ENCODE peak calls at places on chromosomes 16 and 17, in ten cellular contexts. P, S, U, F, K, Z, G, C, Y and N are unnamed samples. For H3K4me1 and H3K27me3, the result is how much of the 10 kb centered on the place peaks cover.

GRCh38 chr16:32116080-32116479 is 137.0 kb upstream of the TP53TG3D start:
- DNase-seq in F (peak), G (no peak), P (peak), U (no peak), K (no peak), C (peak), S (no peak), Z (no peak), Y (no peak), N (no peak)

GRCh38 chr16:50839356-50839755 is 97.5 kb downstream of the CYLD start:
- DNase-seq in G (no peak), C (no peak), K (no peak), P (no peak), F (no peak), S (no peak), U (no peak), Y (no peak), Z (no peak), N (no peak)

GRCh38 chr17:81481815-81482505 is 30.6 kb downstream of the ACTG1 start:
- DNase-seq in F (no peak), P (no peak), K (no peak), Z (no peak), G (no peak), U (no peak), S (no peak), C (no peak), Y (no peak), N (no peak)

GRCh38 chr17:70278846-70279465 is 109.6 kb downstream of the KCNJ2 start:
- DNase-seq in Y (no peak), F (no peak), K (no peak), C (no peak), G (no peak), Z (no peak), P (no peak), U (no peak), S (no peak), N (no peak)

GRCh38 chr17:2170023-2170422 is 115.1 kb downstream of the HIC1 start:
- DNase-seq in G (no peak), Z (no peak), U (no peak), K (no peak), Y (no peak), C (no peak), F (no peak), S (peak), P (no peak), N (no peak)

GRCh38 chr17:33233855-33234228 is 59.3 kb downstream of the ASIC2 start:
- DNase-seq in Z (peak), S (peak), U (no peak), Y (no peak), G (peak), F (no peak), K (peak), C (no peak), P (no peak), N (peak)

GRCh38 chr16:1923299-1924034 is 5.3 kb upstream of the HS3ST6 start:
- DNase-seq in U (no peak), Y (no peak), C (no peak), P (peak), G (no peak), K (no peak), S (peak), Z (no peak), F (peak), N (no peak)

GRCh38 chr16:68668266-68668665 is 23.2 kb downstream of the CDH3 start:
- DNase-seq in K (no peak), C (no peak), U (no peak), Z (no peak), P (no peak), G (no peak), F (no peak), Y (no peak), S (no peak), N (no peak)

GRCh38 chr17:9897569-9897968 is 7.5 kb downstream of the RCVRN start:
- DNase-seq in Y (no peak), C (no peak), Z (no peak), G (no peak), K (no peak), P (no peak), S (no peak), U (no peak), F (no peak), N (no peak)

GRCh38 chr16:54934536-54935410 is 4.1 kb downstream of the IRX5 start:
- DNase-seq in G (no peak), C (no peak), S (no peak), Z (no peak), Y (peak), U (no peak), K (peak), F (peak), P (no peak), N (peak)

GRCh38 chr16:82071421-82071820 is 36.4 kb downstream of the HSD17B2 start:
- DNase-seq in U (no peak), Z (no peak), F (no peak), P (no peak), S (no peak), G (no peak), C (no peak), K (no peak), Y (no peak), N (no peak)

GRCh38 chr17:77186141-77186604 is 45.4 kb downstream of the SEC14L1 start:
- DNase-seq in Z (peak), F (no peak), G (peak), K (no peak), C (peak), U (peak), P (no peak), S (no peak), Y (peak), N (no peak)

GRCh38 chr17:60514053-60514452 is 12.0 kb downstream of the APPBP2 start:
- DNase-seq in G (no peak), Y (no peak), S (no peak), P (no peak), Z (no peak), F (no peak), U (no peak), C (no peak), K (no peak), N (no peak)

GRCh38 chr17:6800422-6801027 is 24.5 kb downstream of the FBXO39 start:
- DNase-seq in Y (no peak), G (no peak), S (no peak), F (no peak), C (no peak), K (no peak), Z (no peak), P (no peak), U (no peak), N (no peak)

GRCh38 chr17:64231567-64232141 is 31.4 kb downstream of the TEX2 start:
- DNase-seq in C (no peak), K (no peak), S (no peak), Z (no peak), F (no peak), Y (no peak), U (no peak), P (no peak), G (no peak), N (no peak)

GRCh38 chr17:10034719-10035475 is 129.8 kb upstream of the RCVRN start:
- DNase-seq in Z (no peak), S (no peak), Y (no peak), P (no peak), U (no peak), F (peak), C (no peak), G (no peak), K (no peak), N (no peak)

GRCh38 chr17:67819722-67820121 is 5.6 kb upstream of the BPTF start:
- DNase-seq in Y (no peak), U (no peak), F (no peak), S (no peak), P (no peak), Z (no peak), G (no peak), C (no peak), K (no peak), N (no peak)

GRCh38 chr17:57751348-57751970 is 6.4 kb upstream of the CCDC182 start:
- DNase-seq in U (no peak), S (no peak), P (no peak), Y (no peak), G (no peak), Z (no peak), C (no peak), F (no peak), K (no peak), N (no peak)

GRCh38 chr17:62064791-62065563 is at the start of gene MED13:
- DNase-seq in U (peak), C (peak), P (peak), F (peak), K (peak), Z (peak), Y (peak), S (peak), G (peak), N (peak)

GRCh38 chr17:33234930-33235685 is 58.0 kb downstream of the ASIC2 start:
- DNase-seq in Z (peak), U (peak), K (peak), F (peak), G (peak), C (no peak), P (no peak), Y (peak), S (peak), N (peak)

GRCh38 chr16:73447850-73448249 is 399.9 kb upstream of the ZFHX3 start:
- DNase-seq in C (no peak), Z (no peak), F (no peak), U (no peak), K (no peak), S (no peak), Y (no peak), G (no peak), P (no peak), N (no peak)

GRCh38 chr17:57557793-57558681 is 187.1 kb downstream of the CCDC182 start:
- DNase-seq in U (no peak), Z (no peak), P (no peak), C (no peak), S (no peak), G (no peak), K (no peak), Y (no peak), F (peak), N (no peak)

GRCh38 chr16:58519707-58520106 is 4.4 kb downstream of the SETD6 start:
- DNase-seq in K (no peak), G (no peak), S (no peak), U (no peak), C (no peak), F (no peak), Z (no peak), Y (no peak), P (no peak), N (no peak)

GRCh38 chr16:9787717-9788116 is 394.5 kb downstream of the GRIN2A start:
- DNase-seq in U (no peak), F (no peak), Y (peak), S (no peak), G (no peak), K (no peak), P (peak), C (no peak), Z (no peak), N (no peak)
- H3K27ac ChIP-seq in U (no peak), F (no peak), Y (no peak), S (no peak), G (no peak), K (no peak), P (no peak), C (no peak), Z (no peak), N (no peak)

GRCh38 chr16:2966803-2967184 is 2.4 kb upstream of the PAQR4 start:
- DNase-seq in S (peak), Y (no peak), G (no peak), C (peak), U (peak), K (no peak), P (no peak), F (no peak), Z (no peak), N (no peak)
- H3K4me1 ChIP-seq in S (half or more), Y (under half), G (under half), C (under half), U (half or more), K (under half), P (half or more), F (under half), Z (under half), N (under half)

DNA sequence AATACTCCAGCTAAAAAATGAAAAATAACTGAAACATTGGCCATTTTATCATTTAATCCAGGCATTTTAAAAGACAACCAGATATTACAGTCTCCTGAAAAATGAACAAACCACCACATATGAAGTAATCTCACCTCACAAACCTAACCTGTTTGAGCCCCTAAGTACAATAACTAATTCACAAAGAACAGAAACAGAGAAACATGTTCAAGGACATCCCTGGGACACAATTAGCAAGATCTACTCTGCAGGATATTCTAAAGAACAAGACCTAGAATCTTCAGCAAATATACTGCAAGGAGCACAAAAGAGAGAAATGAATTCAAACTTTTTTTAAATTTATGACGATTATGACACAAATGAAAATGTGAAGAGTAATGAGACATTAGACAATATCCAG is 50.8 kb upstream of the ANKFY1 start:
- DNase-seq in P (no peak), U (no peak), F (no peak), C (no peak), K (no peak), Z (no peak), S (no peak), G (no peak), Y (no peak), N (no peak)
- H3K27me3 ChIP-seq in P (under half), U (under half), F (under half), C (under half), K (under half), Z (under half), S (under half), G (under half), Y (under half), N (under half)

GRCh38 chr16:70526403-70526802 is 2.8 kb downstream of the SF3B3 start:
- DNase-seq in F (no peak), S (no peak), Y (no peak), G (no peak), K (no peak), C (no peak), Z (no peak), U (no peak), P (no peak), N (no peak)
- H3K27ac ChIP-seq in F (no peak), S (no peak), Y (no peak), G (no peak), K (no peak), C (no peak), Z (no peak), U (no peak), P (peak), N (no peak)

DNA sequence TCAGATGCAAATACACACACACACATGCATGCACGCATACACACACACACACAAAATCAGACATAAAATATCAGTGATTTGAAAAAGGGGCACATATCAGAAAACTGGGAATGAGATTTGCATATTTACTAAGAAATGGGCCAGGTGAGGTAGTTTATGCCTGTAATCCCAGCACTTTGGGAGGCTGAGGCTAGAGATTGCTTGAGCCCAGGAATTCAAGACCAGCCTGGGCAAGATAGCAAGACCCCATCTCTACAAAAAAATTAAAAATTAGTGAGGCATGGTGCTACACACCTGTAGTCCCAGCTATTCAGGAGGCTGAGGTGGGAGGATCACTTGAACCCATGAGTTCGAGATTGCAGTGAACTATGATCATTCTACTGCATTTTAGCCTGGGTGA is 22.4 kb upstream of the PNPO start:
- DNase-seq in P (no peak), K (no peak), G (no peak), F (no peak), Z (no peak), S (no peak), Y (no peak), U (no peak), C (no peak), N (no peak)
- H3K4me1 ChIP-seq in P (under half), K (under half), G (under half), F (under half), Z (under half), S (under half), Y (under half), U (under half), C (under half), N (under half)

DNA sequence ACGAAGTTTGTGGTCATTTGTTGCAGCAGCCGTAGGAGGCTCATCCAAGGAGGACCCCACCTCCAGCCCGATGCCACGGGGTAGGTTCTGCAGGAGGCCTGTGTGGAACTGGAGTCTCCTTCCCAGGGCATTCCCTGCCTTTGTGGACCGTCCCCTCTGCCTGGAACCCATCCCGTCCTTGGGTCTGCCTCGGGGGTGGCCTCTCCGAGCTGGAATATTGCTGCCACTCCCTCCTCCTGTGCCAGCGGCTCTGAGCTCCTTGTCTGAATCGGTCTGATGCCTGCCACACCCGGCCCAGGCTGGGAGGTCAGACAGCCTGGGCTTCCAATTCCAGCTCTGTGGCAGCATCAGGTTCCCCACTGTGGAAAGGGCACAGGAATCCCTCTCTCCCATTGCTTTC is 18.8 kb downstream of the DOC2B start:
- DNase-seq in P (no peak), G (no peak), Y (no peak), K (no peak), S (no peak), Z (no peak), F (no peak), C (no peak), U (peak), N (no peak)
- H3K27me3 ChIP-seq in P (under half), G (under half), Y (under half), K (under half), S (under half), Z (under half), F (under half), C (under half), U (under half), N (under half)

GRCh38 chr16:85654251-85655115 is 34.3 kb downstream of the GINS2 start:
- DNase-seq in Y (no peak), S (no peak), G (no peak), C (no peak), U (no peak), Z (peak), K (no peak), F (no peak), P (no peak), N (no peak)

GRCh38 chr16:85650864-85651811 is 37.6 kb downstream of the GINS2 start:
- DNase-seq in Z (peak), G (peak), U (peak), K (no peak), C (no peak), P (no peak), Y (peak), F (no peak), S (no peak), N (no peak)

GRCh38 chr16:85651822-85652430 is 36.8 kb downstream of the GINS2 start:
- DNase-seq in Z (peak), G (peak), Y (peak), U (no peak), S (no peak), F (peak), P (no peak), C (no peak), K (no peak), N (no peak)

GRCh38 chr16:85653226-85653917 is 35.4 kb downstream of the GINS2 start:
- DNase-seq in F (no peak), U (no peak), Z (peak), P (no peak), G (no peak), C (no peak), K (no peak), Y (no peak), S (no peak), N (no peak)

DNA sequence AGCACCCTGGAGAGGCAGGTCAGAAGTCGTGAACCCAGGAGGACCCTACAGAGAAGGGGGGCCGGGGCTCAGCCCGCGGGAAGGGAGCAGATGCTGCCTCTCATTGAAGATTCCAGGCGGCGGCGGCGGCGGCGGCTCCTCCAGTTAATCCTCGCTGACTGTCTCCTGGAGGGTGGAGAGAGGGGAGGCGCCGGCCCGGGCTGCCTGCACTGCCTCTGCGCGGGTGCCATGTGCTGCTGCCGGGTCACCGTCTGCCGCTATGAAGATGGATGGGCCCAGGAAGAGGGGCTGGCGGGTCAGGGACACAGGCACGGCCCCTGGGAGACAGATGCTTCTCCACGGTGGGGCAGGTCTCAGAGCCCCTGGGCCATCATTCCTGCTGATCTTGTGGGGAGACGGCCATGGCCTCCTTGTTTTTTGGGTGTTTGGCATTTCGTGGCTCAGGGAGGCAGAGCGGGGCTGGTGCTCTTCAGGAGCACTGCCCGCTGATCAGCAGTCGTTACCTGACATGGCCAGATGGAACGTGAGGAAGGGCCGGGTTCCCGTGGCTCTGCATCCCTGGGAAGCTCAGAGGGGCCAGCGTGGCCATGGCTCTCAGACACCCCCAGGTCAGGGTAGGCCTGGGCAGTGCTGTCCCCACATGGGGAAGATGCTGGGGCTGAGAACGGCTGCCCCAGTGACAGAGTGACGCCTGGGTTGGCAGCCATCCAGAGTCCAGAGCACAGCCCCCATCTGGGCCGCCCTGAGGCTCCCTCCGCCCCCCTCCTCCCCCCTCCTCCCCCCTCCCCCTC is 36.1 kb downstream of the GINS2 start:
- DNase-seq in G (peak), C (no peak), S (peak), Y (peak), Z (peak), F (peak), P (peak), U (peak), K (no peak), N (no peak)
- H3K27ac ChIP-seq in G (peak), C (no peak), S (peak), Y (no peak), Z (peak), F (no peak), P (peak), U (no peak), K (peak), N (peak)